ENCODE peak calls at places on chromosomes 2 and 18, in eight cellular contexts. R is PC-3; F is CD8-positive, alpha-beta memory T cell; C is MM.1S; J is neuronal stem cell; T is GM23338; V is fibroblast of lung; P is CD8-positive, alpha-beta T cell. E is an unnamed sample.

GRCh38 chr18:48575658-48576453 is 37.0 kb downstream of the CTIF start:
- DNase-seq in F (no peak), T (no peak), R (no peak), C (no peak), V (no peak), P (no peak), J (no peak), E (no peak)

GRCh38 chr2:228689049-228689448 is 507.6 kb upstream of the SPHKAP start:
- DNase-seq in V (peak; percentile 38), J (peak; percentile 53), T (peak; percentile 81), F (no peak), R (peak; percentile 24), C (no peak), P (no peak), E (no peak)

GRCh38 chr2:85765081-85765731 is 11.4 kb downstream of the ATOH8 start:
- DNase-seq in C (no peak), T (peak; percentile 78), J (peak; percentile 92), P (no peak), R (no peak), F (no peak), V (no peak), E (no peak)

GRCh38 chr2:36650434-36650833 is 46.1 kb upstream of the VIT start:
- DNase-seq in J (no peak), V (no peak), C (no peak), F (no peak), P (no peak), R (no peak), T (no peak), E (no peak)

GRCh38 chr18:57543560-57543959 is 42.9 kb downstream of the FECH start:
- DNase-seq in F (no peak), V (no peak), C (no peak), J (no peak), T (no peak), R (no peak), P (no peak), E (no peak)

GRCh38 chr18:44393406-44393805 is 287.3 kb upstream of the SETBP1 start:
- DNase-seq in R (no peak), C (no peak), F (no peak), V (no peak), P (no peak), J (no peak), T (peak; percentile 2), E (no peak)

GRCh38 chr18:35047697-35048292 is 6.6 kb downstream of the MAPRE2 start:
- DNase-seq in P (no peak), C (no peak), R (no peak), V (no peak), J (no peak), T (no peak), F (no peak), E (no peak)

GRCh38 chr2:175097297-175097696 is 70.7 kb downstream of the ATF2 start:
- DNase-seq in F (no peak), C (no peak), R (peak; percentile 70), T (no peak), V (peak; percentile 90), P (no peak), J (no peak), E (no peak)

GRCh38 chr18:6414723-6415362 is at the start of gene L3MBTL4:
- DNase-seq in P (no peak), J (no peak), V (no peak), C (peak; percentile 70), T (peak; percentile 63), F (no peak), R (peak; percentile 14), E (no peak)

GRCh38 chr2:204477358-204477950 is 67.8 kb upstream of the PARD3B start:
- DNase-seq in P (no peak), V (no peak), T (no peak), R (no peak), C (no peak), F (no peak), J (no peak), E (peak; percentile 44)

GRCh38 chr2:212708346-212708745 is 169.7 kb upstream of the ERBB4 start:
- DNase-seq in C (no peak), R (no peak), V (peak; percentile 37), J (no peak), P (no peak), F (no peak), T (no peak), E (no peak)

GRCh38 chr18:75915941-75916640 is 488.6 kb upstream of the SMIM21 start:
- DNase-seq in C (no peak), F (no peak), T (peak; percentile 89), J (peak; percentile 84), P (no peak), V (no peak), R (no peak), E (no peak)

GRCh38 chr2:112055833-112056625 is 960 bp downstream of the TMEM87B start:
- DNase-seq in T (peak; percentile 61), J (peak; percentile 41), P (peak; percentile 9), V (peak; percentile 89), C (peak; percentile 34), F (peak; percentile 11), R (peak; percentile 66), E (no peak)

GRCh38 chr2:107511970-107512789 is 314.5 kb upstream of the RGPD4 start:
- DNase-seq in R (no peak), T (no peak), J (no peak), V (no peak), F (no peak), P (no peak), C (no peak), E (no peak)

GRCh38 chr18:75612491-75612890 is 185.0 kb upstream of the SMIM21 start:
- DNase-seq in R (no peak), P (no peak), F (no peak), J (no peak), T (no peak), C (no peak), V (no peak), E (no peak)

GRCh38 chr18:33201509-33201926 is 239.0 kb downstream of the CCDC178 start:
- DNase-seq in V (peak; percentile 64), J (peak; percentile 27), C (peak; percentile 38), F (no peak), P (no peak), R (peak; percentile 10), T (peak; percentile 89), E (no peak)

GRCh38 chr2:111205774-111206173 is 85.1 kb downstream of the BCL2L11 start:
- DNase-seq in T (no peak), C (no peak), V (no peak), F (no peak), R (no peak), J (no peak), P (no peak), E (no peak)

GRCh38 chr2:223837290-223838061 is at the start of gene AP1S3:
- DNase-seq in V (peak; percentile 37), T (peak; percentile 95), P (peak; percentile 47), C (peak; percentile 89), F (peak; percentile 68), R (peak; percentile 84), J (peak; percentile 43), E (peak; percentile 52)

GRCh38 chr2:191478754-191479679 is 198.9 kb upstream of the NABP1 start:
- DNase-seq in P (no peak), J (peak; percentile 53), V (peak; percentile 57), C (no peak), R (no peak), F (no peak), T (peak; percentile 14), E (no peak)

GRCh38 chr2:133774675-133775005 is 206.4 kb upstream of the NCKAP5 start:
- DNase-seq in T (no peak), P (no peak), C (no peak), F (no peak), R (no peak), V (peak; percentile 23), J (no peak), E (no peak)

GRCh38 chr2:235277485-235277884 is 216.4 kb upstream of the AGAP1 start:
- DNase-seq in P (no peak), V (no peak), C (no peak), F (no peak), T (no peak), J (no peak), R (no peak), E (no peak)

GRCh38 chr2:562391-563364 is 114.5 kb downstream of the TMEM18 start:
- DNase-seq in V (no peak), T (no peak), J (no peak), C (no peak), P (no peak), R (no peak), F (no peak), E (no peak)

GRCh38 chr2:226247289-226248275 is 552.0 kb downstream of the IRS1 start:
- DNase-seq in V (peak; percentile 15), J (no peak), F (no peak), C (no peak), P (no peak), R (peak; percentile 76), T (no peak), E (peak; percentile 5)

GRCh38 chr2:120580709-120581108 is 155.0 kb upstream of the GLI2 start:
- DNase-seq in C (no peak), R (no peak), J (no peak), T (no peak), V (no peak), F (no peak), P (no peak), E (no peak)

GRCh38 chr18:74252032-74252380 is 39.8 kb downstream of the CYB5A start:
- DNase-seq in J (no peak), P (no peak), T (no peak), C (no peak), F (no peak), V (peak; percentile 72), R (peak; percentile 24), E (no peak)

GRCh38 chr2:64406407-64406774 is 47.6 kb upstream of the LGALSL start:
- DNase-seq in R (no peak), J (no peak), V (no peak), T (no peak), F (no peak), C (no peak), P (no peak), E (no peak)
- H3K27ac ChIP-seq in R (no peak overlapping the region), J (no peak overlapping the region), V (no peak overlapping the region), T (no peak overlapping the region), F (no peak overlapping the region), C (no peak overlapping the region), P (no peak overlapping the region), E (no peak overlapping the region)

GRCh38 chr18:63160172-63160995 is 159.2 kb downstream of the BCL2 start:
- DNase-seq in F (peak; percentile 30), J (no peak), C (no peak), P (no peak), T (no peak), R (no peak), V (no peak), E (no peak)
- H3K27ac ChIP-seq in F (peak overlapping the region; percentile 92), J (no peak overlapping the region), C (peak overlapping the region; percentile 95), P (peak overlapping the region; percentile 81), T (no peak overlapping the region), R (no peak overlapping the region), V (no peak overlapping the region), E (no peak overlapping the region)

DNA sequence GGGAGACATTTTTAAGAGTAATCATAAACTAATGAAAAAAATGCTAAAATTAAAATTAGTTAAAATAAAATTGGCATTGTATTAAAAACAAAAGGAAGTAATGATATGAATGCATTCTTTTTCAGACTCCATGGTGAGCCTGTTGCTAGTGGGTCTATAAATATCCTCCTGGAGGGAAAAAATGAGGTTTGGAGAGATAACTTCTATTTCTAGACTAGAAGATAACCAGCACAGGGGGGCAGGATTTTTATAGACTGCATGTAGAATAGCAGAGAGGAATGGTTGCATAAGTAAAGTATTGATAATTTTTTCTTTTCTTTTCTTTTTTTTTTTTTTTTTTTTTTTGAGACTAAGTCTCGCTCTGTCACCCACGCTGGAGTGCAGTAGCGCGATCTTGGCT is 835.8 kb upstream of the VRK2 start:
- DNase-seq in V (no peak), P (no peak), F (no peak), T (no peak), J (no peak), R (no peak), C (no peak), E (no peak)
- H3K27ac ChIP-seq in V (no peak overlapping the region), P (no peak overlapping the region), F (no peak overlapping the region), T (no peak overlapping the region), J (no peak overlapping the region), R (no peak overlapping the region), C (no peak overlapping the region), E (no peak overlapping the region)

GRCh38 chr18:59918320-59918755 is 18.5 kb downstream of the PMAIP1 start:
- DNase-seq in P (no peak), R (peak; percentile 91), V (peak; percentile 61), F (no peak), J (no peak), T (no peak), C (no peak), E (peak; percentile 43)
- H3K27ac ChIP-seq in P (no peak overlapping the region), R (peak overlapping the region; percentile 83), V (no peak overlapping the region), F (no peak overlapping the region), J (no peak overlapping the region), T (no peak overlapping the region), C (no peak overlapping the region), E (peak overlapping the region; percentile 66)

E was measured in epithelial cell of prostate.